ENCODE peak calls at places on chromosomes 11 and 22, in eight cellular contexts. One of them, this sample, is unnamed.

GRCh38 chr11:117941163-117941707 is 12.0 kb upstream of the TMPRSS13 start:
- DNase-seq in EH: no peak
- DNase-seq in T follicular helper cell: no peak
- DNase-seq in cardiac septum: peak
- DNase-seq in C1 segment of cervical spinal cord: no peak
- DNase-seq in lung: peak
- DNase-seq in globus pallidus: no peak
- DNase-seq in stimulated activated CD4-positive, alpha-beta T cell treated with anti-CD3 and anti-CD28 coated beads, Interleukin-12 subunit alpha, Interleukin-12 subunit beta, amount 100 ng/mL, for 4 hours: no peak
- DNase-seq in this sample: no peak

GRCh38 chr22:23675502-23676415 is 15.1 kb upstream of the RGL4 start:
- DNase-seq in cardiac septum: peak
- DNase-seq in stimulated activated CD4-positive, alpha-beta T cell treated with anti-CD3 and anti-CD28 coated beads, Interleukin-12 subunit alpha, Interleukin-12 subunit beta, amount 100 ng/mL, for 4 hours: no peak
- DNase-seq in C1 segment of cervical spinal cord: no peak
- DNase-seq in T follicular helper cell: no peak
- DNase-seq in lung: peak
- DNase-seq in EH: peak
- DNase-seq in globus pallidus: no peak
- DNase-seq in this sample: peak

GRCh38 chr11:64381350-64381749 is 22.4 kb downstream of the RPS6KA4 start:
- DNase-seq in C1 segment of cervical spinal cord: no peak
- DNase-seq in globus pallidus: no peak
- DNase-seq in EH: no peak
- DNase-seq in stimulated activated CD4-positive, alpha-beta T cell treated with anti-CD3 and anti-CD28 coated beads, Interleukin-12 subunit alpha, Interleukin-12 subunit beta, amount 100 ng/mL, for 4 hours: no peak
- DNase-seq in T follicular helper cell: no peak
- DNase-seq in lung: no peak
- DNase-seq in cardiac septum: no peak
- DNase-seq in this sample: no peak

GRCh38 chr11:61806785-61807184 is 10.0 kb downstream of the FADS1 start:
- DNase-seq in lung: no peak
- DNase-seq in C1 segment of cervical spinal cord: no peak
- DNase-seq in cardiac septum: no peak
- DNase-seq in globus pallidus: no peak
- DNase-seq in EH: no peak
- DNase-seq in stimulated activated CD4-positive, alpha-beta T cell treated with anti-CD3 and anti-CD28 coated beads, Interleukin-12 subunit alpha, Interleukin-12 subunit beta, amount 100 ng/mL, for 4 hours: no peak
- DNase-seq in T follicular helper cell: no peak
- DNase-seq in this sample: no peak

GRCh38 chr11:66051371-66051765 is 796 bp upstream of the SF3B2 start:
- DNase-seq in globus pallidus: no peak
- DNase-seq in C1 segment of cervical spinal cord: no peak
- DNase-seq in EH: no peak
- DNase-seq in T follicular helper cell: no peak
- DNase-seq in cardiac septum: no peak
- DNase-seq in stimulated activated CD4-positive, alpha-beta T cell treated with anti-CD3 and anti-CD28 coated beads, Interleukin-12 subunit alpha, Interleukin-12 subunit beta, amount 100 ng/mL, for 4 hours: no peak
- DNase-seq in lung: no peak
- DNase-seq in this sample: no peak

GRCh38 chr22:29312218-29313125 is 3.0 kb downstream of the RASL10A start:
- DNase-seq in globus pallidus: no peak
- DNase-seq in stimulated activated CD4-positive, alpha-beta T cell treated with anti-CD3 and anti-CD28 coated beads, Interleukin-12 subunit alpha, Interleukin-12 subunit beta, amount 100 ng/mL, for 4 hours: no peak
- DNase-seq in cardiac septum: no peak
- DNase-seq in T follicular helper cell: no peak
- DNase-seq in EH: no peak
- DNase-seq in lung: no peak
- DNase-seq in C1 segment of cervical spinal cord: no peak
- DNase-seq in this sample: no peak

GRCh38 chr11:64951529-64951928 is 15.8 kb upstream of the GPHA2 start:
- DNase-seq in lung: no peak
- DNase-seq in globus pallidus: no peak
- DNase-seq in EH: no peak
- DNase-seq in stimulated activated CD4-positive, alpha-beta T cell treated with anti-CD3 and anti-CD28 coated beads, Interleukin-12 subunit alpha, Interleukin-12 subunit beta, amount 100 ng/mL, for 4 hours: no peak
- DNase-seq in C1 segment of cervical spinal cord: no peak
- DNase-seq in cardiac septum: no peak
- DNase-seq in T follicular helper cell: no peak
- DNase-seq in this sample: no peak

GRCh38 chr11:64877390-64878222 is 815 bp downstream of the EHD1 start:
- DNase-seq in T follicular helper cell: no peak
- DNase-seq in lung: peak
- DNase-seq in EH: no peak
- DNase-seq in C1 segment of cervical spinal cord: no peak
- DNase-seq in globus pallidus: no peak
- DNase-seq in stimulated activated CD4-positive, alpha-beta T cell treated with anti-CD3 and anti-CD28 coated beads, Interleukin-12 subunit alpha, Interleukin-12 subunit beta, amount 100 ng/mL, for 4 hours: no peak
- DNase-seq in cardiac septum: no peak
- DNase-seq in this sample: peak

GRCh38 chr11:18253222-18253621 is 4.8 kb upstream of the SAA2 start:
- DNase-seq in EH: peak
- DNase-seq in lung: no peak
- DNase-seq in T follicular helper cell: no peak
- DNase-seq in globus pallidus: no peak
- DNase-seq in C1 segment of cervical spinal cord: no peak
- DNase-seq in cardiac septum: no peak
- DNase-seq in stimulated activated CD4-positive, alpha-beta T cell treated with anti-CD3 and anti-CD28 coated beads, Interleukin-12 subunit alpha, Interleukin-12 subunit beta, amount 100 ng/mL, for 4 hours: no peak
- DNase-seq in this sample: no peak

GRCh38 chr11:97615541-97615940 is 1225.7 kb downstream of the JRKL start:
- DNase-seq in cardiac septum: no peak
- DNase-seq in globus pallidus: no peak
- DNase-seq in EH: no peak
- DNase-seq in C1 segment of cervical spinal cord: no peak
- DNase-seq in lung: no peak
- DNase-seq in T follicular helper cell: no peak
- DNase-seq in stimulated activated CD4-positive, alpha-beta T cell treated with anti-CD3 and anti-CD28 coated beads, Interleukin-12 subunit alpha, Interleukin-12 subunit beta, amount 100 ng/mL, for 4 hours: no peak
- DNase-seq in this sample: no peak

GRCh38 chr11:57274904-57275498 is 38.0 kb upstream of the APLNR start:
- DNase-seq in C1 segment of cervical spinal cord: no peak
- DNase-seq in EH: peak
- DNase-seq in T follicular helper cell: no peak
- DNase-seq in lung: no peak
- DNase-seq in stimulated activated CD4-positive, alpha-beta T cell treated with anti-CD3 and anti-CD28 coated beads, Interleukin-12 subunit alpha, Interleukin-12 subunit beta, amount 100 ng/mL, for 4 hours: no peak
- DNase-seq in cardiac septum: no peak
- DNase-seq in globus pallidus: no peak
- DNase-seq in this sample: no peak

GRCh38 chr11:55942785-55943392 is 6.7 kb upstream of the OR5I1 start:
- DNase-seq in stimulated activated CD4-positive, alpha-beta T cell treated with anti-CD3 and anti-CD28 coated beads, Interleukin-12 subunit alpha, Interleukin-12 subunit beta, amount 100 ng/mL, for 4 hours: no peak
- DNase-seq in T follicular helper cell: no peak
- DNase-seq in EH: peak
- DNase-seq in lung: no peak
- DNase-seq in C1 segment of cervical spinal cord: no peak
- DNase-seq in globus pallidus: peak
- DNase-seq in cardiac septum: no peak
- DNase-seq in this sample: peak

GRCh38 chr11:65433657-65434056 is 11.1 kb downstream of the NEAT1 start:
- DNase-seq in stimulated activated CD4-positive, alpha-beta T cell treated with anti-CD3 and anti-CD28 coated beads, Interleukin-12 subunit alpha, Interleukin-12 subunit beta, amount 100 ng/mL, for 4 hours: no peak
- DNase-seq in cardiac septum: no peak
- DNase-seq in EH: no peak
- DNase-seq in globus pallidus: no peak
- DNase-seq in C1 segment of cervical spinal cord: no peak
- DNase-seq in T follicular helper cell: no peak
- DNase-seq in lung: no peak
- DNase-seq in this sample: no peak

GRCh38 chr11:130798801-130799200 is 117.5 kb downstream of the SNX19 start:
- DNase-seq in T follicular helper cell: no peak
- DNase-seq in C1 segment of cervical spinal cord: no peak
- DNase-seq in cardiac septum: no peak
- DNase-seq in stimulated activated CD4-positive, alpha-beta T cell treated with anti-CD3 and anti-CD28 coated beads, Interleukin-12 subunit alpha, Interleukin-12 subunit beta, amount 100 ng/mL, for 4 hours: no peak
- DNase-seq in lung: no peak
- DNase-seq in globus pallidus: no peak
- DNase-seq in EH: peak
- DNase-seq in this sample: no peak

GRCh38 chr11:36532908-36533601 is 23.0 kb upstream of the TRAF6 start:
- DNase-seq in stimulated activated CD4-positive, alpha-beta T cell treated with anti-CD3 and anti-CD28 coated beads, Interleukin-12 subunit alpha, Interleukin-12 subunit beta, amount 100 ng/mL, for 4 hours: no peak
- DNase-seq in lung: no peak
- DNase-seq in C1 segment of cervical spinal cord: no peak
- DNase-seq in EH: no peak
- DNase-seq in T follicular helper cell: no peak
- DNase-seq in cardiac septum: no peak
- DNase-seq in globus pallidus: no peak
- DNase-seq in this sample: no peak

GRCh38 chr22:44755000-44755399 is 2.6 kb downstream of the ARHGAP8 start:
- DNase-seq in cardiac septum: no peak
- DNase-seq in T follicular helper cell: no peak
- DNase-seq in globus pallidus: no peak
- DNase-seq in EH: no peak
- DNase-seq in stimulated activated CD4-positive, alpha-beta T cell treated with anti-CD3 and anti-CD28 coated beads, Interleukin-12 subunit alpha, Interleukin-12 subunit beta, amount 100 ng/mL, for 4 hours: no peak
- DNase-seq in lung: no peak
- DNase-seq in C1 segment of cervical spinal cord: no peak
- DNase-seq in this sample: no peak

GRCh38 chr11:121429556-121429955 is 22.6 kb upstream of the SORL1 start:
- DNase-seq in T follicular helper cell: no peak
- DNase-seq in globus pallidus: no peak
- DNase-seq in cardiac septum: no peak
- DNase-seq in stimulated activated CD4-positive, alpha-beta T cell treated with anti-CD3 and anti-CD28 coated beads, Interleukin-12 subunit alpha, Interleukin-12 subunit beta, amount 100 ng/mL, for 4 hours: no peak
- DNase-seq in C1 segment of cervical spinal cord: no peak
- DNase-seq in EH: no peak
- DNase-seq in lung: no peak
- DNase-seq in this sample: peak

GRCh38 chr11:72575533-72576170 is 98.6 kb downstream of the PDE2A start:
- DNase-seq in EH: no peak
- DNase-seq in globus pallidus: no peak
- DNase-seq in T follicular helper cell: no peak
- DNase-seq in C1 segment of cervical spinal cord: no peak
- DNase-seq in cardiac septum: no peak
- DNase-seq in stimulated activated CD4-positive, alpha-beta T cell treated with anti-CD3 and anti-CD28 coated beads, Interleukin-12 subunit alpha, Interleukin-12 subunit beta, amount 100 ng/mL, for 4 hours: no peak
- DNase-seq in lung: no peak
- DNase-seq in this sample: no peak

GRCh38 chr22:20561882-20562281 is 54.5 kb downstream of the MED15 start:
- DNase-seq in EH: no peak
- DNase-seq in lung: no peak
- DNase-seq in cardiac septum: no peak
- DNase-seq in globus pallidus: no peak
- DNase-seq in T follicular helper cell: no peak
- DNase-seq in C1 segment of cervical spinal cord: no peak
- DNase-seq in stimulated activated CD4-positive, alpha-beta T cell treated with anti-CD3 and anti-CD28 coated beads, Interleukin-12 subunit alpha, Interleukin-12 subunit beta, amount 100 ng/mL, for 4 hours: no peak
- DNase-seq in this sample: no peak

GRCh38 chr11:67397986-67398660 is 3.5 kb downstream of the PPP1CA start:
- DNase-seq in EH: no peak
- DNase-seq in cardiac septum: no peak
- DNase-seq in lung: no peak
- DNase-seq in T follicular helper cell: no peak
- DNase-seq in globus pallidus: no peak
- DNase-seq in C1 segment of cervical spinal cord: no peak
- DNase-seq in stimulated activated CD4-positive, alpha-beta T cell treated with anti-CD3 and anti-CD28 coated beads, Interleukin-12 subunit alpha, Interleukin-12 subunit beta, amount 100 ng/mL, for 4 hours: no peak
- DNase-seq in this sample: peak

GRCh38 chr11:134517621-134518293 is 105.7 kb upstream of the B3GAT1 start:
- DNase-seq in lung: no peak
- DNase-seq in C1 segment of cervical spinal cord: no peak
- DNase-seq in EH: no peak
- DNase-seq in globus pallidus: no peak
- DNase-seq in T follicular helper cell: no peak
- DNase-seq in stimulated activated CD4-positive, alpha-beta T cell treated with anti-CD3 and anti-CD28 coated beads, Interleukin-12 subunit alpha, Interleukin-12 subunit beta, amount 100 ng/mL, for 4 hours: no peak
- DNase-seq in cardiac septum: peak
- DNase-seq in this sample: no peak

GRCh38 chr11:20031155-20032001 is 128.9 kb downstream of the DBX1 start:
- DNase-seq in cardiac septum: peak
- DNase-seq in lung: no peak
- DNase-seq in C1 segment of cervical spinal cord: no peak
- DNase-seq in T follicular helper cell: no peak
- DNase-seq in EH: peak
- DNase-seq in stimulated activated CD4-positive, alpha-beta T cell treated with anti-CD3 and anti-CD28 coated beads, Interleukin-12 subunit alpha, Interleukin-12 subunit beta, amount 100 ng/mL, for 4 hours: no peak
- DNase-seq in globus pallidus: no peak
- DNase-seq in this sample: no peak

GRCh38 chr11:6654281-6655019 is 1.2 kb downstream of the DCHS1 start:
- DNase-seq in cardiac septum: no peak
- DNase-seq in globus pallidus: peak
- DNase-seq in T follicular helper cell: no peak
- DNase-seq in lung: no peak
- DNase-seq in C1 segment of cervical spinal cord: no peak
- DNase-seq in stimulated activated CD4-positive, alpha-beta T cell treated with anti-CD3 and anti-CD28 coated beads, Interleukin-12 subunit alpha, Interleukin-12 subunit beta, amount 100 ng/mL, for 4 hours: no peak
- DNase-seq in EH: no peak
- DNase-seq in this sample: no peak

GRCh38 chr11:86737752-86738151 is 62.6 kb upstream of the PRSS23 start:
- DNase-seq in C1 segment of cervical spinal cord: no peak
- DNase-seq in T follicular helper cell: no peak
- DNase-seq in EH: peak
- DNase-seq in cardiac septum: no peak
- DNase-seq in stimulated activated CD4-positive, alpha-beta T cell treated with anti-CD3 and anti-CD28 coated beads, Interleukin-12 subunit alpha, Interleukin-12 subunit beta, amount 100 ng/mL, for 4 hours: no peak
- DNase-seq in lung: no peak
- DNase-seq in globus pallidus: no peak
- DNase-seq in this sample: no peak

This sample was measured in OCI-LY7.